ENCODE peak calls at places on chromosome 9, in six cellular contexts. One of them, this sample, is unnamed.

GRCh38 chr9:94160594-94161501 is 76.6 kb downstream of the PTPDC1 start:
- DNase-seq in sigmoid colon: no peak
- DNase-seq in ovary: no peak
- DNase-seq in body of pancreas: no peak
- DNase-seq in adrenal gland: no peak
- DNase-seq in K562: peak; percentile 73
- DNase-seq in this sample: no peak

GRCh38 chr9:70529833-70530232 is 115.4 kb upstream of the KLF9 start:
- DNase-seq in ovary: no peak
- DNase-seq in body of pancreas: no peak
- DNase-seq in adrenal gland: no peak
- DNase-seq in sigmoid colon: no peak
- DNase-seq in K562: no peak
- DNase-seq in this sample: no peak

GRCh38 chr9:124238546-124239140 is 19.1 kb upstream of the NEK6 start:
- DNase-seq in K562: no peak
- DNase-seq in adrenal gland: no peak
- DNase-seq in body of pancreas: no peak
- DNase-seq in ovary: no peak
- DNase-seq in sigmoid colon: peak; percentile 17
- DNase-seq in this sample: no peak

GRCh38 chr9:107158321-107158720 is 124.8 kb upstream of the RAD23B start:
- DNase-seq in ovary: no peak
- DNase-seq in K562: no peak
- DNase-seq in adrenal gland: no peak
- DNase-seq in sigmoid colon: no peak
- DNase-seq in body of pancreas: no peak
- DNase-seq in this sample: peak; percentile 37

GRCh38 chr9:126147186-126147585 is 179.4 kb upstream of the MVB12B start:
- DNase-seq in adrenal gland: no peak
- DNase-seq in sigmoid colon: peak; percentile 20
- DNase-seq in body of pancreas: no peak
- DNase-seq in K562: no peak
- DNase-seq in ovary: no peak
- DNase-seq in this sample: no peak

GRCh38 chr9:36363448-36363847 is 36.6 kb downstream of the RNF38 start:
- DNase-seq in K562: no peak
- DNase-seq in body of pancreas: no peak
- DNase-seq in ovary: no peak
- DNase-seq in sigmoid colon: no peak
- DNase-seq in adrenal gland: no peak
- DNase-seq in this sample: no peak

GRCh38 chr9:109320338-109320733 is 523 bp downstream of the EPB41L4B start:
- DNase-seq in adrenal gland: no peak
- DNase-seq in sigmoid colon: no peak
- DNase-seq in body of pancreas: peak; percentile 44
- DNase-seq in ovary: peak; percentile 54
- DNase-seq in K562: peak; percentile 30
- DNase-seq in this sample: no peak

GRCh38 chr9:69945671-69946141 is 97.9 kb upstream of the MAMDC2 start:
- DNase-seq in sigmoid colon: peak; percentile 78
- DNase-seq in ovary: no peak
- DNase-seq in body of pancreas: peak; percentile 13
- DNase-seq in K562: peak; percentile 16
- DNase-seq in adrenal gland: peak; percentile 47
- DNase-seq in this sample: no peak

GRCh38 chr9:135343733-135344522 is 135.7 kb upstream of the PPP1R26 start:
- DNase-seq in body of pancreas: peak; percentile 78
- DNase-seq in adrenal gland: peak; percentile 53
- DNase-seq in ovary: peak; percentile 75
- DNase-seq in K562: peak; percentile 70
- DNase-seq in sigmoid colon: peak; percentile 70
- DNase-seq in this sample: peak; percentile 86

GRCh38 chr9:130930804-130931349 is 8.2 kb downstream of the FIBCD1 start:
- DNase-seq in K562: no peak
- DNase-seq in ovary: no peak
- DNase-seq in sigmoid colon: no peak
- DNase-seq in body of pancreas: no peak
- DNase-seq in adrenal gland: no peak
- DNase-seq in this sample: no peak

GRCh38 chr9:20698799-20699198 is 14.7 kb downstream of the FOCAD start:
- DNase-seq in adrenal gland: no peak
- DNase-seq in sigmoid colon: no peak
- DNase-seq in K562: no peak
- DNase-seq in body of pancreas: no peak
- DNase-seq in ovary: no peak
- DNase-seq in this sample: no peak

GRCh38 chr9:34454571-34455065 is 3.8 kb downstream of the FAM219A start:
- DNase-seq in ovary: no peak
- DNase-seq in body of pancreas: no peak
- DNase-seq in adrenal gland: peak; percentile 27
- DNase-seq in sigmoid colon: no peak
- DNase-seq in K562: no peak
- DNase-seq in this sample: peak; percentile 33

GRCh38 chr9:109422641-109423040 is 75.5 kb downstream of the PTPN3 start:
- DNase-seq in sigmoid colon: no peak
- DNase-seq in ovary: no peak
- DNase-seq in body of pancreas: no peak
- DNase-seq in K562: no peak
- DNase-seq in adrenal gland: no peak
- DNase-seq in this sample: no peak

GRCh38 chr9:37676411-37676830 is 25.7 kb downstream of the FRMPD1 start:
- DNase-seq in K562: no peak
- DNase-seq in body of pancreas: no peak
- DNase-seq in adrenal gland: no peak
- DNase-seq in ovary: no peak
- DNase-seq in sigmoid colon: no peak
- DNase-seq in this sample: peak; percentile 13

GRCh38 chr9:33823801-33824200 is 6.8 kb downstream of the UBE2R2 start:
- DNase-seq in body of pancreas: no peak
- DNase-seq in adrenal gland: no peak
- DNase-seq in K562: no peak
- DNase-seq in sigmoid colon: no peak
- DNase-seq in ovary: no peak
- DNase-seq in this sample: no peak

GRCh38 chr9:98854206-98854756 is 46.8 kb downstream of the GALNT12 start:
- DNase-seq in body of pancreas: no peak
- DNase-seq in ovary: no peak
- DNase-seq in adrenal gland: no peak
- DNase-seq in K562: peak; percentile 47
- DNase-seq in sigmoid colon: no peak
- DNase-seq in this sample: no peak

GRCh38 chr9:129208191-129209091 is 30.4 kb upstream of the IER5L start:
- DNase-seq in K562: peak; percentile 51
- DNase-seq in sigmoid colon: no peak
- DNase-seq in adrenal gland: no peak
- DNase-seq in body of pancreas: no peak
- DNase-seq in ovary: no peak
- DNase-seq in this sample: no peak

GRCh38 chr9:77997611-77998349 is 33.8 kb downstream of the GNAQ start:
- DNase-seq in K562: no peak
- DNase-seq in sigmoid colon: peak; percentile 70
- DNase-seq in body of pancreas: no peak
- DNase-seq in adrenal gland: peak; percentile 63
- DNase-seq in ovary: no peak
- DNase-seq in this sample: no peak

GRCh38 chr9:81499021-81499454 is 190.3 kb downstream of the TLE1 start:
- DNase-seq in adrenal gland: peak; percentile 69
- DNase-seq in sigmoid colon: peak; percentile 75
- DNase-seq in K562: no peak
- DNase-seq in body of pancreas: no peak
- DNase-seq in ovary: no peak
- DNase-seq in this sample: no peak

GRCh38 chr9:88532320-88532719 is 2.7 kb upstream of the NXNL2 start:
- DNase-seq in body of pancreas: no peak
- DNase-seq in ovary: peak; percentile 45
- DNase-seq in sigmoid colon: no peak
- DNase-seq in K562: no peak
- DNase-seq in adrenal gland: no peak
- DNase-seq in this sample: no peak

DNA sequence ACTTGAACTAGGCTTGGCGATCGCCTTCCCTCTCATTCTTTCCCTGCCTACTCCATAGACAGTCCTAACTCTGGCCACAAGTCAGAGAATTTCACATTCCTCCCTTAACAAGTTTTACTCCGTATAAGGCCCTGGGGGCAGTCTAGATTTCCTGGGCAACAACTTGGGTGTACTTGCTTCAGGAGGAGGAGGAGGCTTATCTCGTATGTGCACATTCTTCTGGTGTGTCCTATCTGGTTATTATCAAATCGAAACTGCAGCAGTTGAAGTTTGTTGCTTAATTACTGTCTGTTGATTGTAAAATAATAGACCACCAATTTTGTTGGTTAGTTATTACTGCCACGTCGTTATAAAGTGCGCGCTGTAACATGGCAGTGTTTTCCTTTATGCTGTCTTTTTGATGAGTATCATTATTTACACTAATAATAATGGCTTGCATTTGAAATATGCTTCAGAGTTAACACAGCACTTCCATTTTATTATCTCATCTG is 42.0 kb downstream of the PIP5K1B start:
- DNase-seq in K562: peak; percentile 87
- DNase-seq in ovary: no peak
- DNase-seq in body of pancreas: no peak
- DNase-seq in sigmoid colon: no peak
- DNase-seq in adrenal gland: no peak
- DNase-seq in this sample: no peak
- TF ChIP-seq POLR2A in K562: no peak
- TF ChIP-seq POLR2A in ovary: no peak
- TF ChIP-seq POLR2A in body of pancreas: no peak
- TF ChIP-seq POLR2A in sigmoid colon: no peak
- TF ChIP-seq POLR2A in adrenal gland: no peak
- TF ChIP-seq POLR2A in this sample: no peak

DNA sequence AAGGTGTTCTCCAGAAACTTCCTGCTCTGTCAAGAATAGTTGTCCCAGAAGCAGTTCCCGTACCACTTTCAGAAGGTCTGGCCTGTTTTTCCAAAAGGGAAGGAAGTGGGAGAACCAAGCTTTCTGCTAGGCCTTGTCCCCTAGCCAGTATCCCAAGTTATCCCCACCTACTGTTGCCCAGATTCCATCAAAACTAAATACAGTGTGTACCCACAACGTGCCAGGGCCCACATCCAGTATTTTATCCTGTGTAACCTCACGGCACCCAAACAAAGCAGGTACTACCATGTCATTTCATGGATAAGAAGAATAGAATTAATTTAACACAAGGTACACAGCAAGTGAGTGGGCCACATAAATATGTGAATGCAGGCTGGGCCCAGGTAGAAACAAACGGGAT is 126.2 kb downstream of the CDK5RAP2 start:
- DNase-seq in ovary: no peak
- DNase-seq in K562: no peak
- DNase-seq in sigmoid colon: no peak
- DNase-seq in body of pancreas: no peak
- DNase-seq in adrenal gland: no peak
- DNase-seq in this sample: no peak
- TF ChIP-seq POLR2A in ovary: no peak
- TF ChIP-seq POLR2A in K562: no peak
- TF ChIP-seq POLR2A in sigmoid colon: no peak
- TF ChIP-seq POLR2A in body of pancreas: no peak
- TF ChIP-seq POLR2A in adrenal gland: no peak
- TF ChIP-seq POLR2A in this sample: no peak

GRCh38 chr9:127451681-127452480 is 571 bp downstream of the LRSAM1 start:
- DNase-seq in sigmoid colon: peak; percentile 83
- DNase-seq in body of pancreas: peak; percentile 34
- DNase-seq in K562: peak; percentile 79
- DNase-seq in adrenal gland: peak; percentile 45
- DNase-seq in ovary: peak; percentile 70
- DNase-seq in this sample: peak; percentile 91

GRCh38 chr9:127448112-127448805 is 2.9 kb downstream of the RPL12 start:
- DNase-seq in adrenal gland: no peak
- DNase-seq in K562: no peak
- DNase-seq in sigmoid colon: no peak
- DNase-seq in body of pancreas: no peak
- DNase-seq in ovary: no peak
- DNase-seq in this sample: no peak

GRCh38 chr9:127449332-127449966 is 1.8 kb downstream of the RPL12 start:
- DNase-seq in body of pancreas: no peak
- DNase-seq in sigmoid colon: no peak
- DNase-seq in adrenal gland: no peak
- DNase-seq in ovary: no peak
- DNase-seq in K562: peak; percentile 12
- DNase-seq in this sample: no peak

GRCh38 chr9:127450831-127451680 is at the start of the genes LRSAM1 and RPL12:
- DNase-seq in K562: peak; percentile 96
- DNase-seq in sigmoid colon: peak; percentile 99
- DNase-seq in ovary: peak; percentile 99
- DNase-seq in body of pancreas: peak; percentile 98
- DNase-seq in adrenal gland: peak; percentile 96
- DNase-seq in this sample: peak; percentile 95

DNA sequence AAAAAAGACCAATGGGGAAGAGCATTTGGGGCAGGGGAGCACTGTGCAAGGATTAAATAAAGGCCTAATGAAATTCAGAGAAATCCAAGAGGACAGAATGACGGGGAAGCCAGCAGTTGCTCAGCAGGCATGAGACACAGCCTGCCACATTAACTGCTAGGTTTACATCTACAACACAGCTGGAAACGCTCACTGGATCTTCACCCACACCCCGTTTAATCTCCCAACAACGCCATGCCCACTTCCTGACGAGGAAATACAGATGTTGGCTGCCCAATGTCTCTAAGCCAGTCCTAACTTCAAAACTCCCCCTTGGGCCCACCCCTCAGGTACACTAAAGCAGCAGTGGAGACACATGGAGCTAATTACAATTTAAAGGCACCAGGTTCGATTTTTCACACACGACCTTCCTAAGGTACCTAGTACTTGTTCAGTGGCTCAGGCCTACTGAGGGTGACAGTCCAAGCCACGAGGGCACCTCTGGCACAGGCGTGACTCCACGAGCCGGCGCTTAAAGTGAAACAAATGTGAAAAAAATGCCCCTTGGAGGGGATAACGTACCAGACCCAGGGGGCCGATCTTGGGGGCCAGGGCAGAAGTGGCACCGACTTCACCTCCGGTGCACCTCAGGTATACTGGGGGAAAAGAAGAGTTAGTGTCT is 906 bp downstream of the RPL12 start:
- DNase-seq in K562: peak; percentile 17
- DNase-seq in body of pancreas: no peak
- DNase-seq in adrenal gland: peak; percentile 45
- DNase-seq in ovary: no peak
- DNase-seq in sigmoid colon: no peak
- DNase-seq in this sample: no peak
- TF ChIP-seq POLR2A in K562: no peak
- TF ChIP-seq POLR2A in body of pancreas: no peak
- TF ChIP-seq POLR2A in adrenal gland: no peak
- TF ChIP-seq POLR2A in ovary: no peak
- TF ChIP-seq POLR2A in sigmoid colon: no peak
- TF ChIP-seq POLR2A in this sample: no peak

DNA sequence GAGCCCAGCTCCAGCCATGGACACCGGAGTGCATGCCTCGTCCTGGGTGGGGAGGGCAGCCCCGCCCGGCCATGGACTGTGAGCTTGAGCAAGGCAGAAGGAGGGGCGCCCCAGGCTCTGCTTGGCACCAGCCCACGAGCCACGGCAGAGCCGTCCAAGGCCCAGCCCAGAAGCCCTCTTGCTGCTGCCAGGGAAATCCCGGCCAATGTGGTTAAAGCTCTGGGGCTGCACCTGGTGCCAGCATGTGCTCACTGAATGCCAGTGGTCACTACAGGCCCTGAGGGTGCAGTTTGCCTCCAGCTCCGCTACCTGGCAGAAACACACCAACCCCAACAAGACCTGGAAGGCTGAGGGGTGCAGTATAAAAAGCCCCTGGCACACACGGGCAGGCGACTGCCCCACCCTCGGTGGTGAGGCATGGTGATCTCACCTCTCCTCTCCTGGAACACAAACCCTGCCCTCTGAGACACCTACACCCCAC is 11.8 kb downstream of the BRD3 start:
- DNase-seq in sigmoid colon: peak; percentile 94
- DNase-seq in body of pancreas: peak; percentile 83
- DNase-seq in ovary: peak; percentile 75
- DNase-seq in adrenal gland: peak; percentile 95
- DNase-seq in K562: no peak
- DNase-seq in this sample: peak; percentile 98
- TF ChIP-seq POLR2A in sigmoid colon: no peak
- TF ChIP-seq POLR2A in body of pancreas: no peak
- TF ChIP-seq POLR2A in ovary: no peak
- TF ChIP-seq POLR2A in adrenal gland: no peak
- TF ChIP-seq POLR2A in K562: no peak
- TF ChIP-seq POLR2A in this sample: no peak